ENCODE peak calls at places on chromosomes 7 and 10, in four cellular contexts. Q, H, F and D are unnamed samples.

GRCh38 chr10:76576276-76576962 is 1061.2 kb downstream of the KCNMA1 start:
- DNase-seq in H (no peak), F (no peak), Q (no peak), D (no peak)

GRCh38 chr7:151710646-151711434 is 166.1 kb downstream of the PRKAG2 start:
- DNase-seq in H (no peak), F (no peak), Q (no peak), D (no peak)

GRCh38 chr7:141663081-141663510 is 38.9 kb downstream of the DENND11 start:
- DNase-seq in Q (no peak), F (no peak), H (no peak), D (no peak)

GRCh38 chr10:93548376-93549071 is 17.9 kb upstream of the FFAR4 start:
- DNase-seq in H (no peak), Q (no peak), F (no peak), D (no peak)

GRCh38 chr10:131180941-131181855 is 130.3 kb downstream of the TCERG1L start:
- DNase-seq in F (peak; percentile 37), H (no peak), Q (peak; percentile 51), D (peak; percentile 16)

GRCh38 chr10:79604294-79604693 is 6.4 kb upstream of the SFTPA1 start:
- DNase-seq in F (no peak), H (no peak), Q (no peak), D (no peak)

GRCh38 chr7:138120140-138120827 is 44.0 kb downstream of the AKR1D1 start:
- DNase-seq in Q (no peak), H (no peak), F (no peak), D (no peak)

GRCh38 chr10:12358863-12359647 is 9.7 kb downstream of the CAMK1D start:
- DNase-seq in H (no peak), F (no peak), Q (no peak), D (no peak)

GRCh38 chr7:47528471-47528870 is 53.4 kb downstream of the TNS3 start:
- DNase-seq in Q (no peak), H (no peak), F (no peak), D (no peak)

GRCh38 chr7:27153526-27153925 is 1.1 kb upstream of the HOXA3 start:
- DNase-seq in Q (no peak), F (no peak), H (no peak), D (no peak)

GRCh38 chr7:104627516-104627915 is 299.1 kb downstream of the LHFPL3 start:
- DNase-seq in H (no peak), Q (peak; percentile 47), F (peak; percentile 58), D (peak; percentile 40)

GRCh38 chr10:60704480-60704879 is 73.8 kb upstream of the CDK1 start:
- DNase-seq in F (no peak), H (no peak), Q (no peak), D (no peak)

GRCh38 chr10:25047902-25048301 is 31.5 kb downstream of the THNSL1 start:
- DNase-seq in Q (no peak), F (no peak), H (no peak), D (no peak)

GRCh38 chr7:27137603-27138410 is 5.7 kb downstream of the HOXA5 start:
- DNase-seq in H (no peak), F (no peak), Q (no peak), D (no peak)

GRCh38 chr7:107392811-107393210 is 77.0 kb upstream of the GPR22 start:
- DNase-seq in H (no peak), F (no peak), Q (no peak), D (no peak)

GRCh38 chr10:71263376-71263775 is 51.0 kb downstream of the UNC5B start:
- DNase-seq in Q (peak; percentile 92), F (no peak), H (no peak), D (no peak)

GRCh38 chr10:23343591-23344225 is 889 bp downstream of the C10orf67 start:
- DNase-seq in F (peak; percentile 89), H (no peak), Q (peak; percentile 77), D (peak; percentile 77)

GRCh38 chr7:10773430-10773829 is 200.2 kb upstream of the PHF14 start:
- DNase-seq in Q (no peak), H (no peak), F (no peak), D (no peak)

GRCh38 chr7:117068511-117069155 is 115.3 kb downstream of the ST7 start:
- DNase-seq in F (no peak), H (no peak), Q (no peak), D (no peak)

GRCh38 chr7:121140790-121141189 is 152.3 kb downstream of the CPED1 start:
- DNase-seq in F (no peak), Q (no peak), H (no peak), D (no peak)

DNA sequence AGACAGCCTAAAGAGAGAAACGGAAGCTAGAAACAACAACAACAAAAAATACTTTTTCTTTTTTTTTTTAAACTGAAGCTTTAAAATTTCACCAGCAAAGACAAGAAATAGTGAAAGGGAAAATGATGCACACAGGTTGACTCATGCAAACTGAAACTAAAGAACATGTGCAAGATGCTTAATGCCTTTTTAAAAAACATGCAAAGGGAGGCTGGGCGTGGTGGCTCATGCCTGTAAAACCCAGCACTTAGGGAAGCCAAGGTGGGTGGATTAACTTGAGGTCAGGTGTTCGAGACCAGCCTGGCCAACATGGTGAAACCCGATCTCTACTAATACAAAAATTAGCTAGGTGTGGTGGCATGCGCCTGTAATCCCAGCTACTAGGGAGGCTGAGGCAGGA is 15.1 kb upstream of the CUBN start:
- DNase-seq in H (no peak), Q (no peak), F (no peak), D (no peak)
- H4K8ac ChIP-seq in H (no peak overlapping the region), Q (no peak overlapping the region), F (no peak overlapping the region), D (no peak overlapping the region)

GRCh38 chr7:23404546-23405239 is 65.6 kb downstream of the IGF2BP3 start:
- DNase-seq in F (no peak), H (no peak), Q (no peak), D (no peak)

GRCh38 chr7:23405240-23405618 is 65.1 kb downstream of the IGF2BP3 start:
- DNase-seq in Q (no peak), F (no peak), H (no peak), D (no peak)

GRCh38 chr7:23415198-23415597 is 55.1 kb downstream of the IGF2BP3 start:
- DNase-seq in F (no peak), Q (no peak), H (no peak), D (no peak)

GRCh38 chr7:23410446-23411183 is 59.7 kb downstream of the IGF2BP3 start:
- DNase-seq in Q (peak; percentile 35), H (no peak), F (no peak), D (no peak)
- H3K79me2 ChIP-seq in Q (no peaks in the 10 kb centered on the region), H (no peaks in the 10 kb centered on the region), F (peaks cover 93% of the 10 kb centered on the region), D (peaks cover 14% of the 10 kb centered on the region)

GRCh38 chr7:90239050-90239449 is 5.9 kb upstream of the CFAP69 start:
- DNase-seq in H (no peak), Q (no peak), F (no peak), D (no peak)
- H4K8ac ChIP-seq in H (no peak overlapping the region), Q (no peak overlapping the region), F (no peak overlapping the region), D (no peak overlapping the region)

DNA sequence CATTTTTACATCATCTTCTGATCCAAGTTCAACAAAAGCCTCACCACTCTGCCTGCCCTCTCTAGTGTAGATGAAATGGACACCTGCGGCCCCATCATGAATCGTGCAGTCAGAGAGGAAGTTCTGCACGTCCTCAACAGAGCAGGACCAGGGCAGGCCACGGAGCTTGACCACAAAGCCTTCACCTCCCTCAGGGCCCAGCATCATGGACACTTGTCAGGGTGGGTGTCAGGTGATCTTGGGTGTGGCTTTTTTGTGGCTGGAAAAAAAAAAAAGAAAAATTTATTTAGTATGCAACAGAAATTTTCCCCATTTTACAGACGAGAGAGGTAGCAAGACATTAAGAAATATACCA is 16.2 kb downstream of the FXYD4 start:
- DNase-seq in F (no peak), Q (no peak), H (no peak), D (no peak)
- H3K79me2 ChIP-seq in F (peaks cover 48% of the 10 kb centered on the region), Q (peaks cover 38% of the 10 kb centered on the region), H (peaks cover 1% of the 10 kb centered on the region), D (peaks cover 6% of the 10 kb centered on the region)

DNA sequence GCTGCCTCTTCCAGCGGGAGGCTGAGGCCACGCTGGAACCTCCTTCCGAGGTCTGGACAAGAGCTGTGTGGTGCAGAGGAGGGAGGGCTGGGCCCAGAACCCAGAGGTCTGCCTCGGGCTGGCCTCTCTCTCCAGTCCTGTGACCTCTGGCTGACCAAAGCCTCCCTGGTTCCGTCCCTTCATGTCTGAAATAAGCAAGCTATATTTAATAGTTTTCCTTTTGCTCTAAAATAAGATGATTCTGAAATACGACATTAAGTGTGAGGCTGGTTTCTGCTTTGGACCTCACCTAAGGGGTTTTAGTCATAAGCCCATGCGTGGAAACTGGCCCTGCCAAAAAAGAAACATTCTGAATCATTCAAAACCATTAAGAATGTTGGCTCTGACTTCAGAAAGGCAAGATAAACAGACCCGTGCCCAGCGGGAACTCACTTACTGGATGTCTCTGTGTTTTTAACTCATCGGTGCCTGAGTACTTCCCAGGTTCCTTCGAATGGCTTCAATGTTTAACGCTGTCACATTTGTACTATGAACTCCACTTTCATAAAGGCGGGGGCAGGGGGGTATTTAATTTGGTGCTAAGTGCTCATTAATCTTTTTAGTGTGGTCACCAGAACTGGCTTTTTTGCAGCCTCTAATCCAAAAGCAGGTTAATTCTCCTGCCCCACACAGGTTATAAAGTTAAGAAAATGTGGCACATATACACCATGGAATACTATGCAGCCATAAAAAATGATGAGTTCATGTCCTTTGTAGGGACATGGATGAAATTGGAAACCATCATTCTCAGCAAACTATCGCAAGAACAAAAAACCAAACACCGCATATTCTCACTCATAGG is 157.5 kb upstream of the KLF14 start:
- DNase-seq in H (no peak), F (no peak), Q (no peak), D (no peak)
- H4K8ac ChIP-seq in H (no peak overlapping the region), F (no peak overlapping the region), Q (no peak overlapping the region), D (no peak overlapping the region)

GRCh38 chr7:105861252-105861651 is 15.1 kb downstream of the ATXN7L1 start:
- DNase-seq in Q (no peak), F (no peak), H (no peak), D (no peak)

GRCh38 chr7:105862770-105863169 is 13.6 kb downstream of the ATXN7L1 start:
- DNase-seq in Q (peak; percentile 78), H (no peak), F (no peak), D (no peak)

GRCh38 chr7:105862276-105862675 is 14.1 kb downstream of the ATXN7L1 start:
- DNase-seq in F (no peak), Q (no peak), H (no peak), D (no peak)

GRCh38 chr7:105866124-105866801 is 10.1 kb downstream of the ATXN7L1 start:
- DNase-seq in Q (no peak), F (no peak), H (no peak), D (no peak)

DNA sequence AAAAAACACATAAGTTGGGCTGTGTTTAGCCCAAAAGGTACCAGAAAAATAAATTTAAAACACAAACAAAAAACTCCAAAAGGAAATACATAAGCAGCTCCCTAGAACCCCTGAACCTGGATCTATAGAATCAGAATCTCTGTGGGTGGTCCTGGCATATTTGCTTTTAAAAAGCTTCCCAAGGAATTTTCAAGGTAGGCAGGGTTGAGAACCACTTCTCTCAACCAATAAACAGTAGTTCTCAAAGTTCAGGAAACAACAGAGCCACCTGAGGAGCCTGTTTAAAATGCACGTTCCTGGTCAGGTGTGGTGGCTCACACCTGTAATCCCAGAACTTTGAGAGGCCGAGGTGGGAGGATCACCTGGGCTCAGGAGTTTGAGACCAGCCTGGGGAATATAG is 12.5 kb downstream of the ATXN7L1 start:
- DNase-seq in F (no peak), H (no peak), Q (no peak), D (no peak)
- H3K79me2 ChIP-seq in F (peaks cover 39% of the 10 kb centered on the region), H (no peaks in the 10 kb centered on the region), Q (peaks cover 5% of the 10 kb centered on the region), D (peaks cover 4% of the 10 kb centered on the region)